ENCODE peak calls at places on chromosome 16, in five cellular contexts. C is Calu3, X is mesothelial cell of epicardium, T is bronchial epithelial cell, W is NCI-H2029. I is an unnamed sample.

GRCh38 chr16:89395150-89396142 is 94.9 kb downstream of the ANKRD11 start:
- DNase-seq in X (peak), T (peak), W (peak), C (peak), I (no peak)

GRCh38 chr16:11133344-11133921 is 122.6 kb downstream of the SOCS1 start:
- DNase-seq in T (peak), C (peak), X (peak), W (no peak), I (no peak)

GRCh38 chr16:69924777-69925191 is 26.4 kb upstream of the CLEC18A start:
- DNase-seq in X (no peak), W (no peak), C (no peak), T (peak), I (peak)

GRCh38 chr16:23504453-23505179 is 5.7 kb downstream of the GGA2 start:
- DNase-seq in T (peak), C (peak), W (no peak), X (no peak), I (no peak)

GRCh38 chr16:52676951-52677350 is 130.0 kb upstream of the TOX3 start:
- DNase-seq in W (no peak), T (peak), C (no peak), X (no peak), I (no peak)

GRCh38 chr16:87119748-87120147 is 197.4 kb downstream of the C16orf95 start:
- DNase-seq in X (no peak), W (no peak), T (no peak), C (no peak), I (no peak)

GRCh38 chr16:89330177-89330856 is 112.8 kb downstream of the ZNF778 start:
- DNase-seq in X (no peak), T (peak), W (no peak), C (peak), I (no peak)

GRCh38 chr16:25914357-25914962 is 222.7 kb downstream of the HS3ST4 start:
- DNase-seq in T (no peak), X (no peak), C (no peak), W (no peak), I (no peak)

GRCh38 chr16:20944861-20945390 is 44.4 kb downstream of the LYRM1 start:
- DNase-seq in T (peak), X (no peak), W (no peak), C (no peak), I (no peak)

GRCh38 chr16:81008151-81008789 is 1.3 kb downstream of the CENPN start:
- DNase-seq in C (no peak), X (no peak), T (no peak), W (no peak), I (no peak)

GRCh38 chr16:58586340-58587030 is 43.1 kb downstream of the CNOT1 start:
- DNase-seq in W (no peak), T (no peak), C (no peak), X (no peak), I (no peak)

GRCh38 chr16:67843343-67843765 is 1.2 kb downstream of the THAP11 start:
- DNase-seq in T (no peak), W (no peak), C (no peak), X (no peak), I (no peak)

I was measured in progenitor cell of endocrine pancreas.